ENCODE peak calls at places on chromosomes 13 and 19, in ten cellular contexts. N, A, G, T, X, K, O, P, L and W are unnamed samples.

GRCh38 chr19:14407889-14408640 is 11.1 kb downstream of the DDX39A start:
- DNase-seq in L (no peak), G (no peak), K (no peak), N (no peak), X (no peak), P (no peak), O (no peak), A (no peak), T (no peak), W (no peak)

GRCh38 chr13:111623743-111624505 is 303.5 kb downstream of the TEX29 start:
- DNase-seq in O (peak; percentile 32), X (no peak), N (no peak), P (no peak), A (no peak), T (peak; percentile 45), L (no peak), G (no peak), K (no peak), W (no peak)

GRCh38 chr19:48967346-48968178 is 2.5 kb downstream of the FTL start:
- DNase-seq in N (no peak), K (peak; percentile 36), T (no peak), L (peak; percentile 58), O (peak; percentile 80), A (peak; percentile 61), P (peak; percentile 83), G (no peak), X (peak; percentile 80), W (no peak)

GRCh38 chr13:110869805-110870706 is 44.8 kb downstream of the ANKRD10 start:
- DNase-seq in A (peak; percentile 99), L (peak; percentile 100), K (peak; percentile 74), G (peak; percentile 98), N (peak; percentile 95), T (peak; percentile 100), O (peak; percentile 99), X (peak; percentile 98), P (peak; percentile 78), W (peak; percentile 100)

GRCh38 chr19:888615-889385 is 4.2 kb downstream of the MED16 start:
- DNase-seq in G (no peak), X (no peak), N (peak; percentile 42), O (no peak), T (no peak), P (peak; percentile 85), A (no peak), L (no peak), K (no peak), W (no peak)

GRCh38 chr13:44191504-44192171 is 182.0 kb upstream of the SERP2 start:
- DNase-seq in N (no peak), P (no peak), X (peak; percentile 74), K (no peak), L (peak; percentile 90), T (peak; percentile 47), A (no peak), G (peak; percentile 41), O (peak; percentile 78), W (peak; percentile 68)

GRCh38 chr13:75685239-75685697 is 49.1 kb downstream of the LMO7 start:
- DNase-seq in L (peak; percentile 92), N (no peak), P (no peak), X (no peak), A (no peak), G (peak; percentile 71), T (peak; percentile 74), O (no peak), K (no peak), W (peak; percentile 80)

GRCh38 chr19:10565028-10565566 is 713 bp downstream of the KRI1 start:
- DNase-seq in O (no peak), G (peak; percentile 35), T (no peak), L (peak; percentile 77), N (peak; percentile 67), K (no peak), A (peak; percentile 98), P (no peak), X (peak; percentile 76), W (peak; percentile 24)

GRCh38 chr13:108269601-108270328 is at the start of gene TNFSF13B:
- DNase-seq in O (peak; percentile 61), X (peak; percentile 67), N (peak; percentile 63), L (peak; percentile 59), G (no peak), K (peak; percentile 42), P (peak; percentile 93), A (peak; percentile 37), T (no peak), W (peak; percentile 6)

GRCh38 chr13:112106467-112107141 is 39.7 kb downstream of the SOX1 start:
- DNase-seq in X (no peak), K (no peak), N (no peak), G (no peak), P (no peak), L (no peak), A (peak; percentile 70), O (peak; percentile 18), T (peak; percentile 44), W (no peak)

GRCh38 chr13:48123827-48124226 is 28.9 kb upstream of the MED4 start:
- DNase-seq in G (no peak), P (no peak), K (no peak), L (no peak), N (no peak), A (no peak), O (no peak), X (no peak), T (no peak), W (no peak)

GRCh38 chr19:2035590-2035991 is 15.5 kb downstream of the MKNK2 start:
- DNase-seq in A (peak; percentile 27), L (no peak), O (no peak), X (no peak), K (no peak), G (no peak), T (no peak), N (peak; percentile 68), P (peak; percentile 77), W (no peak)

GRCh38 chr19:7426986-7427385 is 61.8 kb downstream of the PEX11G start:
- DNase-seq in X (no peak), K (no peak), N (no peak), P (no peak), L (no peak), T (no peak), G (no peak), A (no peak), O (no peak), W (no peak)

GRCh38 chr13:43981091-43981490 is 101.4 kb downstream of the LACC1 start:
- DNase-seq in T (no peak), O (no peak), A (no peak), K (no peak), L (no peak), X (no peak), P (no peak), G (no peak), N (no peak), W (no peak)

GRCh38 chr13:99027260-99027659 is 49.4 kb upstream of the DOCK9 start:
- DNase-seq in L (no peak), T (peak; percentile 59), X (no peak), A (no peak), P (no peak), N (no peak), O (no peak), K (no peak), G (no peak), W (no peak)

GRCh38 chr13:110382229-110382628 is 75.1 kb downstream of the COL4A2 start:
- DNase-seq in X (no peak), G (peak; percentile 82), P (no peak), A (peak; percentile 87), L (peak; percentile 90), O (no peak), K (no peak), T (no peak), N (no peak), W (peak; percentile 83)

GRCh38 chr19:5352229-5352763 is 11.7 kb upstream of the PTPRS start:
- DNase-seq in L (peak; percentile 20), X (no peak), P (no peak), K (no peak), N (no peak), G (peak; percentile 69), T (no peak), O (no peak), A (peak; percentile 71), W (peak; percentile 24)

DNA sequence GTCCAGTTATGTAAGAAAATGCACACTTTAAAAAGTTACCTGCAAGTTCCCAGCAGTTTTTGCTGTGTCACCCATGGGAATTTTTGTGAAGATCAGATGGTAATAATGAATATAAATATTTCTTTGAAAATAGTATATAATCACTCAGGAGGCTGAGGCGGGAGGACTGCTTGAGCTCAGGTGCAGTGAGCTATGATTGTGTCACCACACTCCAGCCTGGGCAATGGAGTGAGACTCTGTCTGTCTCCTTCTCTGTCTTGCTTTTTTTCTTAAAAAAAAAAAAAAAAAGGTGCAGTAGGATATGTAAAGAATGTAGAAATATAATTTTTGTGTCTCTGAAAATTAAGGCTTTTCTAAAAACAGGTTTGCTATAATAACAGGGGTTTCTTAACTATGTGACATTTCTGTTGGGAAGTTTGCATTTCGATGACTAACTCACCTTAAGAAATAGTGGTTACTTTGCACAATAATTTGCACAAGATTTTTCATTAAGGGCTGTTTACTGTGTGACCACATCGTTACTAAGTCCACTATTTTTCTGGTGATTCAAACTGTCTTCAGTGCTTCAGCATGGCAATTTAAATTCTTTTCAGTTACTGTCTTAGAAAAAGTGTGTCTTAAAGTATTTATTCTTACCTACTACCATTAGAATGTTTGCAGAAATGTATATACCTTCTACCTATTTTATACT is 37.3 kb downstream of the DNAJC3 start:
- DNase-seq in P (no peak), T (no peak), N (no peak), A (peak; percentile 64), L (peak; percentile 92), X (no peak), K (no peak), O (no peak), G (peak; percentile 91), W (peak; percentile 12)
- H3K4me3 ChIP-seq in P (no peak overlapping the region), T (no peak overlapping the region), N (no peak overlapping the region), A (no peak overlapping the region), L (no peak overlapping the region), X (no peak overlapping the region), K (no peak overlapping the region), O (no peak overlapping the region), G (no peak overlapping the region), W (no peak overlapping the region)

DNA sequence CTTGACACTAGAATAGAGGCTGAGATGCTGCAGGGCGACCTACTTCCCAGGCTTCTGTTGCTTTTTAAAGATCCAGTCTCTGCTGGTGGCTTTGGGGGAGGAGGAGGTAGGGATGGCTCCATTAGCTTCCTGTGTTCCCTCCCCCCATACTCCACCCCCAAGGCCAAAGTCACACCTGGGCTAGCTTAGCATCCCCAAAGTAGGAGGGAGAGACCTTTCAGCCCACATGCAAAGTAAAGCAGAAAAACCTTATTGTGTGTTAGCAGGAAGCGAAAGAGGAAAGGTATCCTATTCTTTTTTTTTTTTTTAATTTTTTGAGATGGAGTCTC is 3.2 kb upstream of the TNPO2 start:
- DNase-seq in O (no peak), L (no peak), N (no peak), X (no peak), K (no peak), A (no peak), P (no peak), T (no peak), G (no peak), W (no peak)
- H3K27ac ChIP-seq in O (no peak overlapping the region), L (no peak overlapping the region), N (no peak overlapping the region), X (no peak overlapping the region), K (no peak overlapping the region), A (no peak overlapping the region), P (no peak overlapping the region), T (no peak overlapping the region), G (no peak overlapping the region), W (no peak overlapping the region)

GRCh38 chr13:106710267-106710666 is 142.3 kb upstream of the ARGLU1 start:
- DNase-seq in X (no peak), T (no peak), P (no peak), O (no peak), K (no peak), A (no peak), G (no peak), N (no peak), L (no peak), W (no peak)
- H3K4me3 ChIP-seq in X (no peak overlapping the region), T (no peak overlapping the region), P (peak overlapping the region; percentile 11), O (no peak overlapping the region), K (peak overlapping the region; percentile 54), A (no peak overlapping the region), G (no peak overlapping the region), N (peak overlapping the region; percentile 32), L (no peak overlapping the region), W (no peak overlapping the region)

GRCh38 chr13:100363351-100363750 is 225.2 kb downstream of the GGACT start:
- DNase-seq in K (no peak), G (no peak), L (peak; percentile 54), N (no peak), T (peak; percentile 60), O (no peak), X (no peak), A (no peak), P (no peak), W (peak; percentile 65)
- H3K27ac ChIP-seq in K (no peak overlapping the region), G (no peak overlapping the region), L (peak overlapping the region; percentile 54), N (no peak overlapping the region), T (peak overlapping the region; percentile 85), O (no peak overlapping the region), X (no peak overlapping the region), A (peak overlapping the region; percentile 82), P (no peak overlapping the region), W (peak overlapping the region; percentile 59)